ENCODE peak calls at places on chromosomes 7 and 10, in six cellular contexts. M is suprapubic skin; O is naive B cell; W is GM13976; V is activated T-cell treated with anti-CD3 and anti-CD28 coated beads, Interleukin-2, amount 50 U/mL, for 72 hours; X is NCI-H1105 treated with DMSO at 0.1 percent for 48 hours. L is an unnamed sample.

GRCh38 chr10:65358565-65358964 is 1567.3 kb upstream of the LRRTM3 start:
- DNase-seq in M (no peak), O (no peak), W (no peak), V (no peak), X (peak), L (no peak)

GRCh38 chr10:77244746-77245145 is 392.9 kb downstream of the KCNMA1 start:
- DNase-seq in M (no peak), O (no peak), W (no peak), V (no peak), X (no peak), L (no peak)

GRCh38 chr7:36765605-36766004 is 41.3 kb upstream of the AOAH start:
- DNase-seq in M (no peak), O (no peak), W (no peak), V (no peak), X (no peak), L (no peak)

GRCh38 chr7:16891338-16891737 is 9.6 kb upstream of the AGR3 start:
- DNase-seq in M (no peak), O (peak), W (peak), V (peak), X (peak), L (peak)

GRCh38 chr7:51187941-51188340 is 128.7 kb downstream of the COBL start:
- DNase-seq in M (no peak), O (no peak), W (no peak), V (no peak), X (no peak), L (peak)

GRCh38 chr10:12252882-12253546 is 57.0 kb downstream of the CDC123 start:
- DNase-seq in M (peak), O (peak), W (peak), V (no peak), X (no peak), L (no peak)

GRCh38 chr7:99499356-99499712 is 747 bp downstream of the ZNF394 start:
- DNase-seq in M (no peak), O (peak), W (peak), V (peak), X (no peak), L (no peak)

GRCh38 chr7:716212-716611 is 10.3 kb upstream of the DNAAF5 start:
- DNase-seq in M (no peak), O (no peak), W (no peak), V (no peak), X (no peak), L (no peak)

GRCh38 chr10:119138341-119139306 is 26.9 kb downstream of the SFXN4 start:
- DNase-seq in M (no peak), O (no peak), W (no peak), V (no peak), X (no peak), L (no peak)

GRCh38 chr7:144388950-144389349 is 14.5 kb downstream of the NOBOX start:
- DNase-seq in M (peak), O (no peak), W (no peak), V (no peak), X (no peak), L (no peak)

GRCh38 chr7:151873402-151873965 is 3.4 kb downstream of the PRKAG2 start:
- DNase-seq in M (no peak), O (no peak), W (no peak), V (peak), X (no peak), L (no peak)

GRCh38 chr7:64871761-64872160 is 31.3 kb upstream of the ZNF273 start:
- DNase-seq in M (no peak), O (no peak), W (no peak), V (no peak), X (no peak), L (no peak)

GRCh38 chr10:47031251-47031952 is 120.2 kb downstream of the PTPN20 start:
- DNase-seq in M (peak), O (no peak), W (no peak), V (no peak), X (no peak), L (no peak)

GRCh38 chr7:150686030-150686626 is 622 bp downstream of the GIMAP2 start:
- DNase-seq in M (no peak), O (no peak), W (no peak), V (no peak), X (no peak), L (no peak)

GRCh38 chr7:122525355-122525754 is 173.6 kb downstream of the RNF133 start:
- DNase-seq in M (no peak), O (no peak), W (no peak), V (no peak), X (no peak), L (no peak)

GRCh38 chr7:91836065-91836368 is 44.5 kb downstream of the MTERF1 start:
- DNase-seq in M (no peak), O (no peak), W (no peak), V (no peak), X (peak), L (no peak)

GRCh38 chr7:88020953-88021650 is 87.1 kb downstream of the ADAM22 start:
- DNase-seq in M (no peak), O (no peak), W (no peak), V (no peak), X (no peak), L (no peak)

GRCh38 chr10:1400129-1400865 is 337.0 kb downstream of the ADARB2 start:
- DNase-seq in M (no peak), O (no peak), W (no peak), V (no peak), X (no peak), L (no peak)

GRCh38 chr10:26085549-26085948 is 131.0 kb upstream of the GAD2 start:
- DNase-seq in M (no peak), O (no peak), W (no peak), V (no peak), X (no peak), L (no peak)